ENCODE peak calls at places on chromosome 1, in seven cellular contexts. One of them, this sample, is unnamed.

GRCh38 chr1:54200519-54200997 is 591 bp downstream of the MRPL37 start:
- DNase-seq in HT1080: no peak
- DNase-seq in endothelial cell: no peak
- DNase-seq in activated gamma-delta T cell treated with Interleukin-2 at 50 U/mL for 16 hours: no peak
- DNase-seq in heart right ventricle: no peak
- DNase-seq in stimulated activated CD4-positive, alpha-beta T cell treated with anti-CD3 and anti-CD28 coated beads, TNF-alpha, amount 100 ng/mL, for 1 hour: no peak
- DNase-seq in retina: no peak
- DNase-seq in this sample: no peak

GRCh38 chr1:116676291-116676690 is 8.8 kb upstream of the IGSF3 start:
- DNase-seq in heart right ventricle: no peak
- DNase-seq in stimulated activated CD4-positive, alpha-beta T cell treated with anti-CD3 and anti-CD28 coated beads, TNF-alpha, amount 100 ng/mL, for 1 hour: no peak
- DNase-seq in HT1080: no peak
- DNase-seq in endothelial cell: no peak
- DNase-seq in activated gamma-delta T cell treated with Interleukin-2 at 50 U/mL for 16 hours: no peak
- DNase-seq in retina: no peak
- DNase-seq in this sample: no peak

GRCh38 chr1:28601696-28602095 is 9.6 kb downstream of the RAB42 start:
- DNase-seq in retina: no peak
- DNase-seq in stimulated activated CD4-positive, alpha-beta T cell treated with anti-CD3 and anti-CD28 coated beads, TNF-alpha, amount 100 ng/mL, for 1 hour: no peak
- DNase-seq in endothelial cell: no peak
- DNase-seq in HT1080: peak; percentile 93
- DNase-seq in heart right ventricle: no peak
- DNase-seq in activated gamma-delta T cell treated with Interleukin-2 at 50 U/mL for 16 hours: no peak
- DNase-seq in this sample: no peak

GRCh38 chr1:208150810-208151458 is 93.2 kb downstream of the PLXNA2 start:
- DNase-seq in retina: no peak
- DNase-seq in stimulated activated CD4-positive, alpha-beta T cell treated with anti-CD3 and anti-CD28 coated beads, TNF-alpha, amount 100 ng/mL, for 1 hour: no peak
- DNase-seq in heart right ventricle: no peak
- DNase-seq in HT1080: no peak
- DNase-seq in activated gamma-delta T cell treated with Interleukin-2 at 50 U/mL for 16 hours: no peak
- DNase-seq in endothelial cell: no peak
- DNase-seq in this sample: no peak

GRCh38 chr1:166172106-166172505 is 5.3 kb upstream of the FAM78B start:
- DNase-seq in heart right ventricle: no peak
- DNase-seq in stimulated activated CD4-positive, alpha-beta T cell treated with anti-CD3 and anti-CD28 coated beads, TNF-alpha, amount 100 ng/mL, for 1 hour: no peak
- DNase-seq in retina: no peak
- DNase-seq in HT1080: peak; percentile 82
- DNase-seq in endothelial cell: no peak
- DNase-seq in activated gamma-delta T cell treated with Interleukin-2 at 50 U/mL for 16 hours: no peak
- DNase-seq in this sample: no peak

GRCh38 chr1:93021539-93022134 is 57.4 kb upstream of the MTF2 start:
- DNase-seq in retina: peak; percentile 19
- DNase-seq in activated gamma-delta T cell treated with Interleukin-2 at 50 U/mL for 16 hours: no peak
- DNase-seq in stimulated activated CD4-positive, alpha-beta T cell treated with anti-CD3 and anti-CD28 coated beads, TNF-alpha, amount 100 ng/mL, for 1 hour: no peak
- DNase-seq in HT1080: peak; percentile 31
- DNase-seq in endothelial cell: no peak
- DNase-seq in heart right ventricle: no peak
- DNase-seq in this sample: no peak

GRCh38 chr1:212030936-212031528 is 4.3 kb downstream of the INTS7 start:
- DNase-seq in activated gamma-delta T cell treated with Interleukin-2 at 50 U/mL for 16 hours: no peak
- DNase-seq in heart right ventricle: no peak
- DNase-seq in endothelial cell: no peak
- DNase-seq in retina: no peak
- DNase-seq in stimulated activated CD4-positive, alpha-beta T cell treated with anti-CD3 and anti-CD28 coated beads, TNF-alpha, amount 100 ng/mL, for 1 hour: no peak
- DNase-seq in HT1080: peak; percentile 86
- DNase-seq in this sample: no peak

GRCh38 chr1:217133958-217134856 is 411.0 kb upstream of the ESRRG start:
- DNase-seq in retina: peak; percentile 87
- DNase-seq in stimulated activated CD4-positive, alpha-beta T cell treated with anti-CD3 and anti-CD28 coated beads, TNF-alpha, amount 100 ng/mL, for 1 hour: no peak
- DNase-seq in activated gamma-delta T cell treated with Interleukin-2 at 50 U/mL for 16 hours: no peak
- DNase-seq in heart right ventricle: no peak
- DNase-seq in HT1080: no peak
- DNase-seq in endothelial cell: peak; percentile 31
- DNase-seq in this sample: no peak

GRCh38 chr1:41870076-41870562 is 48.6 kb downstream of the HIVEP3 start:
- DNase-seq in endothelial cell: no peak
- DNase-seq in stimulated activated CD4-positive, alpha-beta T cell treated with anti-CD3 and anti-CD28 coated beads, TNF-alpha, amount 100 ng/mL, for 1 hour: no peak
- DNase-seq in heart right ventricle: no peak
- DNase-seq in activated gamma-delta T cell treated with Interleukin-2 at 50 U/mL for 16 hours: no peak
- DNase-seq in retina: no peak
- DNase-seq in HT1080: peak; percentile 87
- DNase-seq in this sample: no peak

GRCh38 chr1:201883786-201884185 is 4.9 kb upstream of the SHISA4 start:
- DNase-seq in stimulated activated CD4-positive, alpha-beta T cell treated with anti-CD3 and anti-CD28 coated beads, TNF-alpha, amount 100 ng/mL, for 1 hour: no peak
- DNase-seq in activated gamma-delta T cell treated with Interleukin-2 at 50 U/mL for 16 hours: no peak
- DNase-seq in endothelial cell: no peak
- DNase-seq in retina: no peak
- DNase-seq in HT1080: peak; percentile 54
- DNase-seq in heart right ventricle: peak; percentile 42
- DNase-seq in this sample: no peak

GRCh38 chr1:201713093-201713810 is 115.7 kb upstream of the IPO9 start:
- DNase-seq in HT1080: peak; percentile 99
- DNase-seq in endothelial cell: no peak
- DNase-seq in heart right ventricle: peak; percentile 95
- DNase-seq in activated gamma-delta T cell treated with Interleukin-2 at 50 U/mL for 16 hours: no peak
- DNase-seq in stimulated activated CD4-positive, alpha-beta T cell treated with anti-CD3 and anti-CD28 coated beads, TNF-alpha, amount 100 ng/mL, for 1 hour: no peak
- DNase-seq in retina: no peak
- DNase-seq in this sample: no peak

GRCh38 chr1:243942196-243943150 is 92.4 kb upstream of the AKT3 start:
- DNase-seq in endothelial cell: no peak
- DNase-seq in stimulated activated CD4-positive, alpha-beta T cell treated with anti-CD3 and anti-CD28 coated beads, TNF-alpha, amount 100 ng/mL, for 1 hour: no peak
- DNase-seq in activated gamma-delta T cell treated with Interleukin-2 at 50 U/mL for 16 hours: no peak
- DNase-seq in heart right ventricle: no peak
- DNase-seq in HT1080: no peak
- DNase-seq in retina: no peak
- DNase-seq in this sample: no peak

GRCh38 chr1:28913786-28914227 is 562 bp upstream of the EPB41 start:
- DNase-seq in heart right ventricle: no peak
- DNase-seq in HT1080: no peak
- DNase-seq in retina: no peak
- DNase-seq in stimulated activated CD4-positive, alpha-beta T cell treated with anti-CD3 and anti-CD28 coated beads, TNF-alpha, amount 100 ng/mL, for 1 hour: no peak
- DNase-seq in activated gamma-delta T cell treated with Interleukin-2 at 50 U/mL for 16 hours: no peak
- DNase-seq in endothelial cell: no peak
- DNase-seq in this sample: no peak

GRCh38 chr1:33443067-33443704 is 12.3 kb upstream of the PHC2 start:
- DNase-seq in activated gamma-delta T cell treated with Interleukin-2 at 50 U/mL for 16 hours: no peak
- DNase-seq in heart right ventricle: no peak
- DNase-seq in stimulated activated CD4-positive, alpha-beta T cell treated with anti-CD3 and anti-CD28 coated beads, TNF-alpha, amount 100 ng/mL, for 1 hour: no peak
- DNase-seq in retina: no peak
- DNase-seq in endothelial cell: no peak
- DNase-seq in HT1080: peak; percentile 78
- DNase-seq in this sample: no peak

GRCh38 chr1:24161270-24161669 is 18.3 kb upstream of the IL22RA1 start:
- DNase-seq in HT1080: no peak
- DNase-seq in activated gamma-delta T cell treated with Interleukin-2 at 50 U/mL for 16 hours: no peak
- DNase-seq in stimulated activated CD4-positive, alpha-beta T cell treated with anti-CD3 and anti-CD28 coated beads, TNF-alpha, amount 100 ng/mL, for 1 hour: no peak
- DNase-seq in endothelial cell: no peak
- DNase-seq in heart right ventricle: no peak
- DNase-seq in retina: no peak
- DNase-seq in this sample: no peak

GRCh38 chr1:24901791-24902470 is 28.1 kb downstream of the RUNX3 start:
- DNase-seq in activated gamma-delta T cell treated with Interleukin-2 at 50 U/mL for 16 hours: no peak
- DNase-seq in retina: no peak
- DNase-seq in heart right ventricle: no peak
- DNase-seq in stimulated activated CD4-positive, alpha-beta T cell treated with anti-CD3 and anti-CD28 coated beads, TNF-alpha, amount 100 ng/mL, for 1 hour: no peak
- DNase-seq in HT1080: no peak
- DNase-seq in endothelial cell: no peak
- DNase-seq in this sample: no peak

GRCh38 chr1:186142159-186142558 is 232.9 kb downstream of the TPR start:
- DNase-seq in activated gamma-delta T cell treated with Interleukin-2 at 50 U/mL for 16 hours: no peak
- DNase-seq in HT1080: no peak
- DNase-seq in endothelial cell: no peak
- DNase-seq in stimulated activated CD4-positive, alpha-beta T cell treated with anti-CD3 and anti-CD28 coated beads, TNF-alpha, amount 100 ng/mL, for 1 hour: no peak
- DNase-seq in heart right ventricle: no peak
- DNase-seq in retina: no peak
- DNase-seq in this sample: no peak

GRCh38 chr1:15579683-15580047 is 5.2 kb downstream of the AGMAT start:
- DNase-seq in HT1080: no peak
- DNase-seq in activated gamma-delta T cell treated with Interleukin-2 at 50 U/mL for 16 hours: no peak
- DNase-seq in heart right ventricle: no peak
- DNase-seq in retina: no peak
- DNase-seq in endothelial cell: no peak
- DNase-seq in stimulated activated CD4-positive, alpha-beta T cell treated with anti-CD3 and anti-CD28 coated beads, TNF-alpha, amount 100 ng/mL, for 1 hour: no peak
- DNase-seq in this sample: no peak

This sample was measured in iPS DF 6.9.